ENCODE peak calls at places on chromosomes 11 and 22, in ten cellular contexts. One of them, this sample, is unnamed. For H3K27me3, the result is how much of the 10 kb centered on the place peaks cover.

GRCh38 chr22:49052023-49052538 is 775.6 kb downstream of the BRD1 start:
- DNase-seq in GM23248: no peak
- DNase-seq in stomach: no peak
- DNase-seq in testis: peak
- DNase-seq in endodermal cell: peak
- DNase-seq in dorsolateral prefrontal cortex: peak
- DNase-seq in CD8-positive, alpha-beta T cell: peak
- DNase-seq in psoas muscle: no peak
- DNase-seq in transverse colon: no peak
- DNase-seq in CD4-positive, alpha-beta memory T cell: peak
- DNase-seq in this sample: no peak

GRCh38 chr11:96008161-96008560 is 84.3 kb upstream of the MTMR2 start:
- DNase-seq in CD8-positive, alpha-beta T cell: no peak
- DNase-seq in CD4-positive, alpha-beta memory T cell: no peak
- DNase-seq in endodermal cell: no peak
- DNase-seq in psoas muscle: no peak
- DNase-seq in GM23248: no peak
- DNase-seq in stomach: no peak
- DNase-seq in testis: no peak
- DNase-seq in transverse colon: no peak
- DNase-seq in dorsolateral prefrontal cortex: no peak
- DNase-seq in this sample: no peak

GRCh38 chr22:29202231-29203192 is 3.2 kb upstream of the EMID1 start:
- DNase-seq in stomach: peak
- DNase-seq in psoas muscle: peak
- DNase-seq in testis: no peak
- DNase-seq in endodermal cell: peak
- DNase-seq in dorsolateral prefrontal cortex: no peak
- DNase-seq in GM23248: no peak
- DNase-seq in CD8-positive, alpha-beta T cell: peak
- DNase-seq in CD4-positive, alpha-beta memory T cell: peak
- DNase-seq in transverse colon: peak
- DNase-seq in this sample: peak

GRCh38 chr11:111283945-111284481 is 14.3 kb upstream of the POU2AF3 start:
- DNase-seq in transverse colon: peak
- DNase-seq in CD4-positive, alpha-beta memory T cell: no peak
- DNase-seq in CD8-positive, alpha-beta T cell: no peak
- DNase-seq in testis: no peak
- DNase-seq in GM23248: no peak
- DNase-seq in stomach: peak
- DNase-seq in psoas muscle: no peak
- DNase-seq in endodermal cell: peak
- DNase-seq in dorsolateral prefrontal cortex: no peak
- DNase-seq in this sample: no peak

GRCh38 chr22:36409911-36410756 is 22.4 kb upstream of the MYH9 start:
- DNase-seq in CD4-positive, alpha-beta memory T cell: peak
- DNase-seq in dorsolateral prefrontal cortex: peak
- DNase-seq in stomach: peak
- DNase-seq in transverse colon: peak
- DNase-seq in psoas muscle: peak
- DNase-seq in GM23248: no peak
- DNase-seq in testis: peak
- DNase-seq in endodermal cell: peak
- DNase-seq in CD8-positive, alpha-beta T cell: peak
- DNase-seq in this sample: peak

GRCh38 chr11:5689551-5689983 is at the start of gene TRIM22:
- DNase-seq in dorsolateral prefrontal cortex: no peak
- DNase-seq in psoas muscle: no peak
- DNase-seq in testis: peak
- DNase-seq in GM23248: peak
- DNase-seq in CD8-positive, alpha-beta T cell: peak
- DNase-seq in transverse colon: peak
- DNase-seq in CD4-positive, alpha-beta memory T cell: peak
- DNase-seq in endodermal cell: peak
- DNase-seq in stomach: peak
- DNase-seq in this sample: peak

GRCh38 chr11:123700774-123701173 is 40.7 kb downstream of the ZNF202 start:
- DNase-seq in GM23248: no peak
- DNase-seq in CD4-positive, alpha-beta memory T cell: no peak
- DNase-seq in testis: no peak
- DNase-seq in CD8-positive, alpha-beta T cell: no peak
- DNase-seq in endodermal cell: no peak
- DNase-seq in transverse colon: peak
- DNase-seq in stomach: no peak
- DNase-seq in psoas muscle: no peak
- DNase-seq in dorsolateral prefrontal cortex: no peak
- DNase-seq in this sample: no peak

GRCh38 chr22:33050614-33051230 is 7.5 kb downstream of the SYN3 start:
- DNase-seq in GM23248: no peak
- DNase-seq in dorsolateral prefrontal cortex: no peak
- DNase-seq in transverse colon: no peak
- DNase-seq in psoas muscle: no peak
- DNase-seq in stomach: no peak
- DNase-seq in testis: no peak
- DNase-seq in endodermal cell: no peak
- DNase-seq in CD4-positive, alpha-beta memory T cell: no peak
- DNase-seq in CD8-positive, alpha-beta T cell: no peak
- DNase-seq in this sample: no peak

GRCh38 chr11:72641900-72642814 is 32.1 kb downstream of the PDE2A start:
- DNase-seq in testis: peak
- DNase-seq in psoas muscle: peak
- DNase-seq in transverse colon: peak
- DNase-seq in CD8-positive, alpha-beta T cell: no peak
- DNase-seq in stomach: peak
- DNase-seq in CD4-positive, alpha-beta memory T cell: peak
- DNase-seq in GM23248: peak
- DNase-seq in dorsolateral prefrontal cortex: peak
- DNase-seq in endodermal cell: peak
- DNase-seq in this sample: peak

GRCh38 chr11:73625690-73626318 is 20.6 kb upstream of the PLEKHB1 start:
- DNase-seq in stomach: peak
- DNase-seq in GM23248: peak
- DNase-seq in transverse colon: peak
- DNase-seq in CD8-positive, alpha-beta T cell: peak
- DNase-seq in CD4-positive, alpha-beta memory T cell: peak
- DNase-seq in psoas muscle: peak
- DNase-seq in endodermal cell: peak
- DNase-seq in dorsolateral prefrontal cortex: peak
- DNase-seq in testis: peak
- DNase-seq in this sample: peak

GRCh38 chr22:28021998-28022660 is 103.1 kb upstream of the PITPNB start:
- DNase-seq in testis: no peak
- DNase-seq in transverse colon: no peak
- DNase-seq in GM23248: no peak
- DNase-seq in endodermal cell: no peak
- DNase-seq in CD4-positive, alpha-beta memory T cell: no peak
- DNase-seq in psoas muscle: no peak
- DNase-seq in dorsolateral prefrontal cortex: peak
- DNase-seq in stomach: peak
- DNase-seq in CD8-positive, alpha-beta T cell: no peak
- DNase-seq in this sample: peak

GRCh38 chr11:65575568-65576231 is at the start of gene EHBP1L1:
- DNase-seq in CD8-positive, alpha-beta T cell: peak
- DNase-seq in psoas muscle: peak
- DNase-seq in testis: peak
- DNase-seq in dorsolateral prefrontal cortex: no peak
- DNase-seq in GM23248: peak
- DNase-seq in endodermal cell: peak
- DNase-seq in CD4-positive, alpha-beta memory T cell: peak
- DNase-seq in stomach: peak
- DNase-seq in transverse colon: peak
- DNase-seq in this sample: peak
- H3K27me3 ChIP-seq in CD8-positive, alpha-beta T cell: under half
- H3K27me3 ChIP-seq in psoas muscle: under half
- H3K27me3 ChIP-seq in testis: under half
- H3K27me3 ChIP-seq in dorsolateral prefrontal cortex: under half
- H3K27me3 ChIP-seq in GM23248: under half
- H3K27me3 ChIP-seq in endodermal cell: under half
- H3K27me3 ChIP-seq in CD4-positive, alpha-beta memory T cell: under half
- H3K27me3 ChIP-seq in stomach: under half
- H3K27me3 ChIP-seq in transverse colon: under half
- H3K27me3 ChIP-seq in this sample: under half

GRCh38 chr22:22025320-22026156 is 43.0 kb upstream of the TOP3B start:
- DNase-seq in testis: no peak
- DNase-seq in CD8-positive, alpha-beta T cell: no peak
- DNase-seq in psoas muscle: no peak
- DNase-seq in stomach: no peak
- DNase-seq in dorsolateral prefrontal cortex: no peak
- DNase-seq in GM23248: no peak
- DNase-seq in endodermal cell: no peak
- DNase-seq in transverse colon: no peak
- DNase-seq in CD4-positive, alpha-beta memory T cell: no peak
- DNase-seq in this sample: no peak

GRCh38 chr22:22027955-22028354 is 45.4 kb upstream of the TOP3B start:
- DNase-seq in testis: no peak
- DNase-seq in CD4-positive, alpha-beta memory T cell: no peak
- DNase-seq in CD8-positive, alpha-beta T cell: no peak
- DNase-seq in dorsolateral prefrontal cortex: no peak
- DNase-seq in transverse colon: no peak
- DNase-seq in endodermal cell: no peak
- DNase-seq in psoas muscle: no peak
- DNase-seq in GM23248: no peak
- DNase-seq in stomach: no peak
- DNase-seq in this sample: no peak

GRCh38 chr22:22023581-22024137 is 41.1 kb upstream of the TOP3B start:
- DNase-seq in endodermal cell: no peak
- DNase-seq in transverse colon: no peak
- DNase-seq in CD4-positive, alpha-beta memory T cell: no peak
- DNase-seq in stomach: no peak
- DNase-seq in GM23248: no peak
- DNase-seq in CD8-positive, alpha-beta T cell: no peak
- DNase-seq in testis: no peak
- DNase-seq in dorsolateral prefrontal cortex: no peak
- DNase-seq in psoas muscle: no peak
- DNase-seq in this sample: no peak

GRCh38 chr22:22024440-22024839 is 41.9 kb upstream of the TOP3B start:
- DNase-seq in endodermal cell: no peak
- DNase-seq in CD4-positive, alpha-beta memory T cell: no peak
- DNase-seq in stomach: no peak
- DNase-seq in GM23248: no peak
- DNase-seq in CD8-positive, alpha-beta T cell: no peak
- DNase-seq in testis: no peak
- DNase-seq in psoas muscle: no peak
- DNase-seq in dorsolateral prefrontal cortex: no peak
- DNase-seq in transverse colon: no peak
- DNase-seq in this sample: no peak

GRCh38 chr22:22026157-22026831 is 43.7 kb upstream of the TOP3B start:
- DNase-seq in stomach: no peak
- DNase-seq in endodermal cell: no peak
- DNase-seq in transverse colon: no peak
- DNase-seq in CD4-positive, alpha-beta memory T cell: no peak
- DNase-seq in GM23248: no peak
- DNase-seq in dorsolateral prefrontal cortex: no peak
- DNase-seq in psoas muscle: no peak
- DNase-seq in testis: no peak
- DNase-seq in CD8-positive, alpha-beta T cell: no peak
- DNase-seq in this sample: no peak
- H3K27me3 ChIP-seq in stomach: under half
- H3K27me3 ChIP-seq in endodermal cell: under half
- H3K27me3 ChIP-seq in transverse colon: under half
- H3K27me3 ChIP-seq in CD4-positive, alpha-beta memory T cell: under half
- H3K27me3 ChIP-seq in GM23248: under half
- H3K27me3 ChIP-seq in dorsolateral prefrontal cortex: under half
- H3K27me3 ChIP-seq in psoas muscle: under half
- H3K27me3 ChIP-seq in testis: under half
- H3K27me3 ChIP-seq in CD8-positive, alpha-beta T cell: under half
- H3K27me3 ChIP-seq in this sample: under half

GRCh38 chr11:117361432-117361831 is 33.8 kb downstream of the CEP164 start:
- DNase-seq in CD8-positive, alpha-beta T cell: no peak
- DNase-seq in psoas muscle: no peak
- DNase-seq in dorsolateral prefrontal cortex: peak
- DNase-seq in CD4-positive, alpha-beta memory T cell: no peak
- DNase-seq in testis: no peak
- DNase-seq in stomach: no peak
- DNase-seq in GM23248: no peak
- DNase-seq in endodermal cell: no peak
- DNase-seq in transverse colon: no peak
- DNase-seq in this sample: no peak
- H3K27me3 ChIP-seq in CD8-positive, alpha-beta T cell: under half
- H3K27me3 ChIP-seq in psoas muscle: under half
- H3K27me3 ChIP-seq in dorsolateral prefrontal cortex: under half
- H3K27me3 ChIP-seq in CD4-positive, alpha-beta memory T cell: under half
- H3K27me3 ChIP-seq in testis: under half
- H3K27me3 ChIP-seq in stomach: under half
- H3K27me3 ChIP-seq in GM23248: under half
- H3K27me3 ChIP-seq in endodermal cell: under half
- H3K27me3 ChIP-seq in transverse colon: under half
- H3K27me3 ChIP-seq in this sample: under half

GRCh38 chr22:24981066-24981465 is 28.6 kb downstream of the KIAA1671 start:
- DNase-seq in CD8-positive, alpha-beta T cell: no peak
- DNase-seq in stomach: no peak
- DNase-seq in endodermal cell: no peak
- DNase-seq in transverse colon: no peak
- DNase-seq in GM23248: no peak
- DNase-seq in psoas muscle: no peak
- DNase-seq in CD4-positive, alpha-beta memory T cell: no peak
- DNase-seq in testis: no peak
- DNase-seq in dorsolateral prefrontal cortex: no peak
- DNase-seq in this sample: no peak

GRCh38 chr22:24984122-24984521 is 31.6 kb downstream of the KIAA1671 start:
- DNase-seq in CD8-positive, alpha-beta T cell: no peak
- DNase-seq in transverse colon: no peak
- DNase-seq in psoas muscle: no peak
- DNase-seq in dorsolateral prefrontal cortex: no peak
- DNase-seq in stomach: no peak
- DNase-seq in endodermal cell: no peak
- DNase-seq in testis: no peak
- DNase-seq in GM23248: no peak
- DNase-seq in CD4-positive, alpha-beta memory T cell: no peak
- DNase-seq in this sample: no peak

GRCh38 chr22:24982301-24983056 is 30.0 kb downstream of the KIAA1671 start:
- DNase-seq in dorsolateral prefrontal cortex: no peak
- DNase-seq in CD4-positive, alpha-beta memory T cell: no peak
- DNase-seq in testis: no peak
- DNase-seq in transverse colon: no peak
- DNase-seq in stomach: no peak
- DNase-seq in CD8-positive, alpha-beta T cell: no peak
- DNase-seq in psoas muscle: no peak
- DNase-seq in endodermal cell: no peak
- DNase-seq in GM23248: peak
- DNase-seq in this sample: peak

GRCh38 chr22:24981656-24982055 is 29.1 kb downstream of the KIAA1671 start:
- DNase-seq in psoas muscle: no peak
- DNase-seq in dorsolateral prefrontal cortex: no peak
- DNase-seq in testis: no peak
- DNase-seq in GM23248: no peak
- DNase-seq in stomach: no peak
- DNase-seq in CD8-positive, alpha-beta T cell: no peak
- DNase-seq in transverse colon: no peak
- DNase-seq in CD4-positive, alpha-beta memory T cell: no peak
- DNase-seq in endodermal cell: no peak
- DNase-seq in this sample: no peak

DNA sequence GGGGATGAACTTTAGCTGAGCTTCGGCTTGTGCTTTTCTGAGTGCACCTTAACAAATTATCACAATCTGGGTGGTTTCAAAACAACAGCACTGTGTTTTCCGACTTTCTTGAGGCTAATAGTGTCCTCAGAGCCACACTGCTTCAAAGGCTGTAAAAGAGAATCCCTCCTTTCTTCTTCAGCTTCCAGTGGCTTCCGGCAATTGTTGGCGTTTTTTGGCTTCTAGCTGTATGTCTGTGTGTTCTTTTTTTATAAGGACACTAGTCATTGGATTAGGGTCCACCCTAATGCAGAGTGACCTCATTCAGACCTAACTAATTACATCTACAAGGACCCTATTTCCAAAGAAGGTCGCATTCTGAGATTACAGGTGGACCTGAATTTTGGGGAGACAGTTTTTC is 30.6 kb downstream of the KIAA1671 start:
- DNase-seq in testis: no peak
- DNase-seq in endodermal cell: no peak
- DNase-seq in transverse colon: no peak
- DNase-seq in CD8-positive, alpha-beta T cell: no peak
- DNase-seq in dorsolateral prefrontal cortex: no peak
- DNase-seq in GM23248: no peak
- DNase-seq in CD4-positive, alpha-beta memory T cell: no peak
- DNase-seq in stomach: no peak
- DNase-seq in psoas muscle: no peak
- DNase-seq in this sample: no peak
- H3K27me3 ChIP-seq in testis: under half
- H3K27me3 ChIP-seq in endodermal cell: under half
- H3K27me3 ChIP-seq in transverse colon: under half
- H3K27me3 ChIP-seq in CD8-positive, alpha-beta T cell: under half
- H3K27me3 ChIP-seq in dorsolateral prefrontal cortex: under half
- H3K27me3 ChIP-seq in GM23248: under half
- H3K27me3 ChIP-seq in CD4-positive, alpha-beta memory T cell: under half
- H3K27me3 ChIP-seq in stomach: under half
- H3K27me3 ChIP-seq in psoas muscle: under half
- H3K27me3 ChIP-seq in this sample: under half